ENCODE peak calls at places on chromosomes 12 and 14, in nine cellular contexts. X is foreskin fibroblast; N is stimulated activated CD4-positive, alpha-beta T cell treated with anti-CD3 and anti-CD28 coated beads, Interleukin-15, amount 100 ng/mL, for 24 hours; Y is NCI-H460; J is esophagus muscularis mucosa; F is body of pancreas; B is upper lobe of right lung; D is stimulated activated CD8-positive, alpha-beta memory T cell treated with anti-CD3 and anti-CD28 coated beads, Interleukin-15, amount 100 ng/mL, for 1 hour; Z is pancreas. M is an unnamed sample.
A peak's percentile ranks its signal among the peaks of the same experiment; 100 is the strongest.

GRCh38 chr14:61812347-61813100 is 50.3 kb downstream of the SNAPC1 start:
- DNase-seq in X (peak; percentile 24), N (peak; percentile 34), Y (no peak), J (no peak), F (no peak), B (no peak), D (no peak), Z (peak; percentile 64), M (no peak)

GRCh38 chr14:24695265-24696241 is 61.6 kb upstream of the GZMB start:
- DNase-seq in X (no peak), N (no peak), Y (no peak), J (peak; percentile 62), F (no peak), B (no peak), D (no peak), Z (no peak), M (no peak)

GRCh38 chr12:12474471-12474928 is 88.2 kb downstream of the DUSP16 start:
- DNase-seq in X (no peak), N (peak; percentile 57), Y (no peak), J (no peak), F (no peak), B (no peak), D (no peak), Z (no peak), M (no peak)

GRCh38 chr12:25119020-25119419 is 75.9 kb downstream of the DNAI7 start:
- DNase-seq in X (no peak), N (no peak), Y (no peak), J (no peak), F (no peak), B (no peak), D (no peak), Z (no peak), M (no peak)

GRCh38 chr12:6735448-6736191 is 11.8 kb downstream of the COPS7A start:
- DNase-seq in X (peak; percentile 76), N (peak; percentile 57), Y (peak; percentile 44), J (no peak), F (peak; percentile 69), B (peak; percentile 83), D (no peak), Z (no peak), M (peak; percentile 81)

GRCh38 chr12:6757028-6757689 is 4.2 kb upstream of the MLF2 start:
- DNase-seq in X (no peak), N (no peak), Y (no peak), J (no peak), F (no peak), B (no peak), D (no peak), Z (no peak), M (no peak)

GRCh38 chr12:14810953-14811483 is 3.0 kb downstream of the SMCO3 start:
- DNase-seq in X (peak; percentile 64), N (no peak), Y (no peak), J (no peak), F (peak; percentile 42), B (no peak), D (no peak), Z (no peak), M (peak; percentile 59)

GRCh38 chr12:95322335-95322734 is 104.7 kb downstream of the VEZT start:
- DNase-seq in X (peak; percentile 92), N (no peak), Y (no peak), J (no peak), F (no peak), B (no peak), D (no peak), Z (no peak), M (no peak)

GRCh38 chr12:114623737-114624136 is 60.2 kb downstream of the TBX3 start:
- DNase-seq in X (no peak), N (no peak), Y (no peak), J (no peak), F (no peak), B (no peak), D (no peak), Z (no peak), M (no peak)

GRCh38 chr12:12024958-12025682 is 45.6 kb upstream of the BCL2L14 start:
- DNase-seq in X (no peak), N (peak; percentile 62), Y (no peak), J (peak; percentile 74), F (no peak), B (no peak), D (no peak), Z (no peak), M (no peak)

GRCh38 chr12:114678718-114679117 is 5.3 kb downstream of the TBX3 start:
- DNase-seq in X (peak; percentile 56), N (no peak), Y (no peak), J (no peak), F (no peak), B (no peak), D (no peak), Z (no peak), M (no peak)

GRCh38 chr12:12305568-12306300 is 38.9 kb upstream of the LRP6 start:
- DNase-seq in X (no peak), N (no peak), Y (no peak), J (no peak), F (no peak), B (peak; percentile 66), D (no peak), Z (no peak), M (no peak)

GRCh38 chr12:74890237-74890599 is 319.4 kb downstream of the KCNC2 start:
- DNase-seq in X (peak; percentile 88), N (no peak), Y (peak; percentile 63), J (no peak), F (peak; percentile 56), B (no peak), D (no peak), Z (no peak), M (no peak)

GRCh38 chr12:11705010-11705409 is 55.5 kb downstream of the ETV6 start:
- DNase-seq in X (peak; percentile 83), N (no peak), Y (no peak), J (no peak), F (peak; percentile 53), B (no peak), D (no peak), Z (no peak), M (no peak)

GRCh38 chr14:52801014-52801708 is 9.8 kb upstream of the GNPNAT1 start:
- DNase-seq in X (peak; percentile 92), N (no peak), Y (no peak), J (no peak), F (no peak), B (no peak), D (no peak), Z (no peak), M (no peak)

GRCh38 chr14:75433631-75434556 is 6.1 kb downstream of the JDP2 start:
- DNase-seq in X (peak; percentile 89), N (no peak), Y (no peak), J (no peak), F (no peak), B (no peak), D (no peak), Z (no peak), M (no peak)

GRCh38 chr14:88590173-88590572 is 27.3 kb downstream of the ZC3H14 start:
- DNase-seq in X (peak; percentile 36), N (no peak), Y (peak; percentile 7), J (no peak), F (no peak), B (no peak), D (no peak), Z (no peak), M (no peak)

GRCh38 chr14:50225067-50225973 is 6.1 kb downstream of the SOS2 start:
- DNase-seq in X (peak; percentile 94), N (no peak), Y (no peak), J (no peak), F (peak; percentile 25), B (no peak), D (no peak), Z (no peak), M (no peak)

GRCh38 chr12:50925342-50925651 is 27.0 kb upstream of the HIGD1C start:
- DNase-seq in X (peak; percentile 16), N (no peak), Y (no peak), J (no peak), F (peak; percentile 22), B (no peak), D (no peak), Z (no peak), M (peak; percentile 53)

M was measured in left lobe of liver.